ENCODE peak calls at places on chromosomes 5 and 9, in ten cellular contexts. N is AG09319, A is RKO, O is cardiac muscle cell, E is left ventricle myocardium superior, B is dermis blood vessel endothelial cell, X is epithelial cell of esophagus, V is PC-3, Q is NCI-H146, H is ELR. P is an unnamed sample.

GRCh38 chr9:86239053-86239770 is 20.2 kb downstream of the C9orf153 start:
- DNase-seq in H (peak; percentile 35), A (peak; percentile 64), B (no peak), Q (no peak), N (no peak), O (peak; percentile 8), X (no peak), E (no peak), V (peak; percentile 35), P (no peak)

GRCh38 chr5:68932830-68933434 is 160.9 kb upstream of the SLC30A5 start:
- DNase-seq in N (no peak), A (peak; percentile 31), V (no peak), H (peak; percentile 4), X (peak; percentile 8), E (no peak), Q (no peak), O (no peak), B (no peak), P (peak; percentile 4)

GRCh38 chr9:134492281-134492691 is 149.3 kb upstream of the COL5A1 start:
- DNase-seq in X (no peak), E (peak; percentile 78), A (no peak), V (no peak), H (no peak), N (peak; percentile 95), O (peak; percentile 98), Q (no peak), B (no peak), P (no peak)

GRCh38 chr5:97750576-97750975 is 567.5 kb upstream of the RIOK2 start:
- DNase-seq in B (no peak), N (no peak), A (no peak), Q (no peak), O (peak; percentile 11), X (no peak), H (no peak), E (no peak), V (no peak), P (peak; percentile 63)

GRCh38 chr5:126947146-126948010 is 83.0 kb downstream of the MARCHF3 start:
- DNase-seq in Q (no peak), N (no peak), E (no peak), O (no peak), A (no peak), X (no peak), B (no peak), V (no peak), H (no peak), P (peak; percentile 65)

GRCh38 chr5:91074615-91075014 is 308.5 kb downstream of the ARRDC3 start:
- DNase-seq in Q (no peak), V (peak; percentile 21), A (no peak), E (no peak), X (peak; percentile 73), N (peak; percentile 71), B (no peak), O (peak; percentile 88), H (peak; percentile 10), P (no peak)

GRCh38 chr5:38831909-38832308 is 13.9 kb upstream of the OSMR start:
- DNase-seq in X (peak; percentile 69), H (peak; percentile 80), O (peak; percentile 75), A (peak; percentile 42), N (no peak), Q (no peak), E (no peak), V (peak; percentile 58), B (peak; percentile 69), P (peak; percentile 45)

GRCh38 chr9:114287001-114287762 is 35.7 kb upstream of the ORM1 start:
- DNase-seq in E (peak; percentile 18), H (no peak), Q (peak; percentile 47), N (no peak), X (no peak), V (no peak), A (no peak), B (no peak), O (no peak), P (peak; percentile 34)

GRCh38 chr9:16773617-16774016 is 96.9 kb downstream of the BNC2 start:
- DNase-seq in N (no peak), O (no peak), H (no peak), X (no peak), E (no peak), V (no peak), A (no peak), B (no peak), Q (no peak), P (no peak)

GRCh38 chr5:119304439-119304838 is 51.4 kb upstream of the TNFAIP8 start:
- DNase-seq in B (peak; percentile 26), A (no peak), O (no peak), H (peak; percentile 39), Q (no peak), V (no peak), E (no peak), X (no peak), N (no peak), P (peak; percentile 44)

GRCh38 chr5:128491291-128491690 is 46.8 kb downstream of the FBN2 start:
- DNase-seq in Q (no peak), H (no peak), V (no peak), A (no peak), O (peak; percentile 52), N (no peak), B (peak; percentile 1), X (peak; percentile 24), E (no peak), P (peak; percentile 6)

GRCh38 chr5:133455681-133456080 is 156.7 kb downstream of the FSTL4 start:
- DNase-seq in N (no peak), H (no peak), X (no peak), Q (no peak), E (no peak), A (no peak), B (no peak), O (no peak), V (peak; percentile 4), P (no peak)

GRCh38 chr5:60507687-60508086 is 192.3 kb downstream of the DEPDC1B start:
- DNase-seq in N (no peak), O (no peak), E (no peak), X (no peak), H (no peak), V (no peak), A (no peak), Q (no peak), B (no peak), P (no peak)

GRCh38 chr5:56270058-56270457 is 36.9 kb upstream of the ANKRD55 start:
- DNase-seq in E (no peak), A (no peak), N (no peak), H (peak; percentile 15), V (peak; percentile 12), X (no peak), B (peak; percentile 17), O (no peak), Q (peak; percentile 18), P (no peak)

GRCh38 chr5:58925627-58926545 is 343.0 kb downstream of the RAB3C start:
- DNase-seq in B (no peak), O (no peak), H (no peak), N (no peak), V (no peak), X (peak; percentile 36), E (no peak), Q (peak; percentile 33), A (no peak), P (no peak)

GRCh38 chr5:88678780-88679491 is 204.0 kb downstream of the MEF2C start:
- DNase-seq in H (no peak), A (no peak), O (no peak), Q (no peak), B (no peak), V (no peak), E (no peak), N (no peak), X (no peak), P (no peak)

GRCh38 chr9:101566904-101567724 is 27.7 kb downstream of the PPP3R2 start:
- DNase-seq in Q (no peak), X (peak; percentile 62), A (peak; percentile 81), V (peak; percentile 59), H (peak; percentile 70), E (no peak), N (no peak), O (peak; percentile 37), B (peak; percentile 57), P (peak; percentile 42)

P was measured in lung microvascular endothelial cell.